ENCODE peak calls at places on chromosomes 11 and 22, in four cellular contexts. One of them, this sample, is unnamed.

GRCh38 chr11:112292785-112293407 is 32.2 kb upstream of the PLET1 start:
- DNase-seq in KG1: no peak
- DNase-seq in type B pancreatic cell: no peak
- DNase-seq in activated effector memory CD4-positive, alpha-beta T cell treated with Interleukin-2 at 50 U/mL for 16 hours: no peak
- DNase-seq in this sample: peak

GRCh38 chr11:28981331-28981865 is 873.2 kb downstream of the METTL15 start:
- DNase-seq in KG1: no peak
- DNase-seq in type B pancreatic cell: no peak
- DNase-seq in activated effector memory CD4-positive, alpha-beta T cell treated with Interleukin-2 at 50 U/mL for 16 hours: no peak
- DNase-seq in this sample: no peak

GRCh38 chr11:124069429-124070401 is 28.6 kb upstream of the OR10G7 start:
- DNase-seq in activated effector memory CD4-positive, alpha-beta T cell treated with Interleukin-2 at 50 U/mL for 16 hours: no peak
- DNase-seq in KG1: no peak
- DNase-seq in type B pancreatic cell: no peak
- DNase-seq in this sample: peak

GRCh38 chr22:32469799-32470212 is 4.8 kb upstream of the FBXO7 start:
- DNase-seq in KG1: no peak
- DNase-seq in type B pancreatic cell: no peak
- DNase-seq in activated effector memory CD4-positive, alpha-beta T cell treated with Interleukin-2 at 50 U/mL for 16 hours: no peak
- DNase-seq in this sample: no peak

GRCh38 chr11:120224872-120225371 is 14.1 kb downstream of the OAF start:
- DNase-seq in type B pancreatic cell: no peak
- DNase-seq in activated effector memory CD4-positive, alpha-beta T cell treated with Interleukin-2 at 50 U/mL for 16 hours: no peak
- DNase-seq in KG1: peak
- DNase-seq in this sample: peak

GRCh38 chr11:134224710-134225662 is 515 bp downstream of the VPS26B start:
- DNase-seq in KG1: no peak
- DNase-seq in activated effector memory CD4-positive, alpha-beta T cell treated with Interleukin-2 at 50 U/mL for 16 hours: peak
- DNase-seq in type B pancreatic cell: no peak
- DNase-seq in this sample: no peak

GRCh38 chr11:113334183-113334582 is 19.8 kb downstream of the TTC12 start:
- DNase-seq in KG1: no peak
- DNase-seq in type B pancreatic cell: no peak
- DNase-seq in activated effector memory CD4-positive, alpha-beta T cell treated with Interleukin-2 at 50 U/mL for 16 hours: no peak
- DNase-seq in this sample: no peak

GRCh38 chr11:66336234-66337102 is at the start of gene RIN1:
- DNase-seq in activated effector memory CD4-positive, alpha-beta T cell treated with Interleukin-2 at 50 U/mL for 16 hours: no peak
- DNase-seq in KG1: no peak
- DNase-seq in type B pancreatic cell: no peak
- DNase-seq in this sample: peak

GRCh38 chr22:25494774-25495173 is 69.7 kb upstream of the GRK3 start:
- DNase-seq in activated effector memory CD4-positive, alpha-beta T cell treated with Interleukin-2 at 50 U/mL for 16 hours: no peak
- DNase-seq in KG1: no peak
- DNase-seq in type B pancreatic cell: no peak
- DNase-seq in this sample: peak

GRCh38 chr11:105151936-105152554 is 12.5 kb upstream of the CARD18 start:
- DNase-seq in KG1: no peak
- DNase-seq in type B pancreatic cell: no peak
- DNase-seq in activated effector memory CD4-positive, alpha-beta T cell treated with Interleukin-2 at 50 U/mL for 16 hours: no peak
- DNase-seq in this sample: no peak

GRCh38 chr11:131121934-131122333 is 205.7 kb upstream of the SNX19 start:
- DNase-seq in KG1: no peak
- DNase-seq in activated effector memory CD4-positive, alpha-beta T cell treated with Interleukin-2 at 50 U/mL for 16 hours: no peak
- DNase-seq in type B pancreatic cell: no peak
- DNase-seq in this sample: no peak